ENCODE peak calls at places on chromosomes 4 and X, in eight cellular contexts. S is activated T-cell treated with anti-CD3 and anti-CD28 coated beads, Interleukin-2, amount 50 U/mL, for 48 hours; A is hypothalamus; G is GM20000; Y is ELF-1; Q is NCI-H2107; D is small intestine; K is iris pigment epithelial cell. E is an unnamed sample.

GRCh38 chr4:25915359-25915716 is 1.3 kb downstream of the SMIM20 start:
- DNase-seq in D (no peak), A (no peak), S (no peak), Q (no peak), Y (no peak), G (no peak), K (no peak), E (no peak)

GRCh38 chr4:38266616-38267015 is 306.4 kb downstream of the PTTG2 start:
- DNase-seq in S (peak; percentile 34), Y (no peak), Q (no peak), G (no peak), K (no peak), D (peak; percentile 71), A (peak; percentile 15), E (peak; percentile 78)

GRCh38 chrX:72121381-72121780 is 10.3 kb downstream of the RTL5 start:
- DNase-seq in D (peak; percentile 6), Q (no peak), A (no peak), G (no peak), Y (no peak), S (peak; percentile 44), K (peak; percentile 80), E (no peak)

GRCh38 chrX:111168314-111168713 is 72.3 kb downstream of the PAK3 start:
- DNase-seq in Q (no peak), Y (no peak), S (no peak), D (peak; percentile 35), G (no peak), A (no peak), K (peak; percentile 5), E (peak; percentile 14)

GRCh38 chr4:7429069-7429416 is 5.7 kb downstream of the PSAPL1 start:
- DNase-seq in Y (no peak), Q (no peak), A (no peak), K (no peak), S (no peak), G (no peak), D (no peak), E (no peak)

GRCh38 chr4:158949094-158949493 is 153.8 kb upstream of the RAPGEF2 start:
- DNase-seq in S (no peak), Y (no peak), A (no peak), Q (no peak), G (no peak), K (peak; percentile 71), D (peak; percentile 84), E (no peak)

GRCh38 chr4:17490575-17491059 is 21.3 kb downstream of the QDPR start:
- DNase-seq in A (no peak), Q (no peak), Y (peak; percentile 68), G (no peak), S (no peak), D (peak; percentile 31), K (no peak), E (no peak)

GRCh38 chr4:12933760-12934221 is 550.3 kb downstream of the RAB28 start:
- DNase-seq in G (no peak), Y (no peak), S (no peak), Q (no peak), A (no peak), K (no peak), D (no peak), E (no peak)

GRCh38 chrX:154351183-154352011 is 23.0 kb downstream of the FLNA start:
- DNase-seq in K (no peak), G (no peak), S (no peak), Y (no peak), Q (no peak), A (no peak), D (peak; percentile 50), E (no peak)

GRCh38 chr4:123871351-123871750 is 474.8 kb downstream of the SPRY1 start:
- DNase-seq in G (no peak), Q (no peak), D (no peak), S (no peak), Y (peak; percentile 47), K (no peak), A (no peak), E (no peak)

GRCh38 chr4:71524746-71525145 is 185.9 kb downstream of the SLC4A4 start:
- DNase-seq in D (no peak), A (no peak), K (no peak), Q (no peak), G (no peak), S (no peak), Y (no peak), E (no peak)

GRCh38 chr4:150974750-150975149 is 40.3 kb downstream of the LRBA start:
- DNase-seq in Y (no peak), K (no peak), S (no peak), D (no peak), Q (no peak), G (no peak), A (no peak), E (no peak)

GRCh38 chrX:39972340-39972739 is 125.4 kb downstream of the BCOR start:
- DNase-seq in G (no peak), Q (no peak), A (no peak), K (peak; percentile 32), Y (no peak), D (no peak), S (no peak), E (no peak)

GRCh38 chr4:90727938-90728337 is 600.7 kb downstream of the CCSER1 start:
- DNase-seq in S (no peak), A (no peak), Y (peak; percentile 77), Q (no peak), D (no peak), K (peak; percentile 5), G (no peak), E (no peak)

GRCh38 chrX:10759400-10759799 is 139.0 kb upstream of the MID1 start:
- DNase-seq in D (no peak), G (no peak), S (no peak), Q (no peak), A (no peak), Y (peak; percentile 51), K (no peak), E (no peak)

GRCh38 chrX:13956998-13957397 is 72.7 kb downstream of the GEMIN8 start:
- DNase-seq in S (no peak), G (no peak), A (no peak), D (no peak), Q (no peak), K (no peak), Y (no peak), E (no peak)

GRCh38 chrX:45771114-45771513 is 570.4 kb upstream of the DIPK2B start:
- DNase-seq in D (peak; percentile 79), A (no peak), G (no peak), K (peak; percentile 89), Y (peak; percentile 56), S (no peak), Q (no peak), E (no peak)

GRCh38 chr4:10456270-10457254 is 664 bp downstream of the ZNF518B start:
- DNase-seq in A (no peak), Y (peak; percentile 55), K (peak; percentile 70), S (peak; percentile 74), Q (no peak), G (peak; percentile 84), D (peak; percentile 56), E (no peak)

GRCh38 chr4:55485821-55486220 is 60.9 kb downstream of the CLOCK start:
- DNase-seq in Y (no peak), D (no peak), A (no peak), K (peak; percentile 49), Q (no peak), G (no peak), S (no peak), E (no peak)

GRCh38 chrX:23779025-23779424 is 3.9 kb upstream of the SAT1 start:
- DNase-seq in K (peak; percentile 58), A (no peak), Q (no peak), S (no peak), Y (no peak), D (no peak), G (no peak), E (no peak)

GRCh38 chr4:41418444-41418843 is 119.5 kb upstream of the LIMCH1 start:
- DNase-seq in K (peak; percentile 87), Q (no peak), A (peak; percentile 18), Y (peak; percentile 48), S (no peak), D (no peak), G (no peak), E (peak; percentile 47)

GRCh38 chr4:139735381-139736256 is 70.0 kb downstream of the MGST2 start:
- DNase-seq in Y (peak; percentile 64), Q (no peak), G (peak; percentile 63), A (peak; percentile 25), D (no peak), K (peak; percentile 31), S (peak; percentile 37), E (peak; percentile 59)

GRCh38 chr4:1544861-1545275 is 138.6 kb upstream of the NKX1-1 start:
- DNase-seq in G (no peak), Q (no peak), S (no peak), K (no peak), A (no peak), Y (no peak), D (peak; percentile 63), E (no peak)

GRCh38 chr4:98657531-98658286 is 702 bp downstream of the TSPAN5 start:
- DNase-seq in D (peak; percentile 17), Y (peak; percentile 71), Q (no peak), K (peak; percentile 70), S (peak; percentile 67), A (peak; percentile 36), G (peak; percentile 26), E (peak; percentile 76)

GRCh38 chr4:81676552-81676951 is 204.8 kb upstream of the RASGEF1B start:
- DNase-seq in S (no peak), G (no peak), D (no peak), Y (no peak), Q (no peak), A (no peak), K (no peak), E (no peak)

GRCh38 chr4:76195326-76195725 is 18.3 kb downstream of the SCARB2 start:
- DNase-seq in S (no peak), A (no peak), K (peak; percentile 37), G (no peak), Y (no peak), Q (no peak), D (no peak), E (no peak)

GRCh38 chr4:10078481-10079233 is 37.9 kb downstream of the WDR1 start:
- DNase-seq in A (no peak), K (no peak), Q (no peak), S (peak; percentile 14), G (no peak), D (no peak), Y (no peak), E (no peak)

GRCh38 chrX:134423606-134424005 is 36.4 kb upstream of the HPRT1 start:
- DNase-seq in Y (no peak), S (no peak), K (peak; percentile 49), D (peak; percentile 24), A (no peak), G (no peak), Q (no peak), E (peak; percentile 10)

GRCh38 chrX:13892856-13893255 is 76.0 kb upstream of the GPM6B start:
- DNase-seq in A (no peak), Y (no peak), Q (no peak), K (peak; percentile 19), S (no peak), D (no peak), G (no peak), E (no peak)

GRCh38 chr4:8594097-8595038 is 1.8 kb downstream of the CPZ start:
- DNase-seq in D (peak; percentile 53), S (peak; percentile 30), A (no peak), G (peak; percentile 87), K (peak; percentile 79), Q (no peak), Y (peak; percentile 90), E (peak; percentile 58)

GRCh38 chrX:140163376-140164159 is 198.2 kb upstream of the CXorf66 start:
- DNase-seq in Q (no peak), S (no peak), K (peak; percentile 1), G (no peak), A (no peak), Y (no peak), D (no peak), E (no peak)

GRCh38 chr4:88008133-88008621 is 742 bp downstream of the PKD2 start:
- DNase-seq in Y (peak; percentile 61), Q (peak; percentile 7), S (peak; percentile 50), K (peak; percentile 55), G (peak; percentile 72), A (peak; percentile 53), D (peak; percentile 38), E (peak; percentile 55)

GRCh38 chr4:153448003-153448731 is 18.0 kb upstream of the TMEM131L start:
- DNase-seq in D (no peak), K (peak; percentile 80), A (no peak), Y (no peak), G (no peak), S (no peak), Q (peak; percentile 6), E (no peak)